ENCODE peak calls at places on chromosomes 4 and X, in eight cellular contexts. M, H, Y, D, C, V, T and O are unnamed samples.

GRCh38 chr4:148692242-148692641 is 250.0 kb upstream of the NR3C2 start:
- DNase-seq in V (no peak), M (no peak), C (no peak), D (no peak), T (no peak), H (no peak), Y (no peak), O (no peak)

GRCh38 chr4:156763511-156763910 is 208.1 kb downstream of the PDGFC start:
- DNase-seq in C (no peak), Y (no peak), T (no peak), V (peak; percentile 82), H (no peak), M (no peak), D (no peak), O (no peak)

GRCh38 chrX:66074920-66075879 is 35.3 kb upstream of the VSIG4 start:
- DNase-seq in C (no peak), V (no peak), M (no peak), D (no peak), T (no peak), Y (no peak), H (no peak), O (peak; percentile 65)

GRCh38 chr4:17111959-17112659 is 213.7 kb upstream of the LDB2 start:
- DNase-seq in C (no peak), H (peak; percentile 79), D (peak; percentile 13), Y (no peak), M (peak; percentile 21), T (peak; percentile 83), V (no peak), O (peak; percentile 16)

GRCh38 chr4:141074098-141074878 is 59.0 kb downstream of the RNF150 start:
- DNase-seq in Y (no peak), V (no peak), H (no peak), C (peak; percentile 28), T (no peak), D (no peak), M (no peak), O (no peak)

GRCh38 chr4:43471950-43472349 is 579.4 kb downstream of the GRXCR1 start:
- DNase-seq in D (no peak), Y (no peak), H (no peak), V (no peak), C (peak; percentile 27), M (peak; percentile 16), T (no peak), O (no peak)

GRCh38 chr4:187469627-187470026 is 525.9 kb upstream of the ZFP42 start:
- DNase-seq in M (no peak), H (no peak), V (no peak), T (no peak), D (no peak), C (no peak), Y (no peak), O (no peak)

GRCh38 chrX:45591650-45592049 is 391.0 kb upstream of the DIPK2B start:
- DNase-seq in D (no peak), M (no peak), Y (no peak), T (no peak), C (no peak), H (no peak), V (no peak), O (no peak)

GRCh38 chr4:150297861-150298474 is 219.7 kb downstream of the DCLK2 start:
- DNase-seq in C (peak; percentile 55), V (peak; percentile 84), Y (peak; percentile 45), M (peak; percentile 71), D (peak; percentile 68), H (peak; percentile 74), T (no peak), O (peak; percentile 36)

GRCh38 chr4:12084690-12085089 is 656.0 kb upstream of the HS3ST1 start:
- DNase-seq in Y (no peak), T (no peak), V (no peak), M (no peak), D (no peak), C (no peak), H (no peak), O (no peak)

GRCh38 chr4:44438687-44439086 is 9.9 kb downstream of the KCTD8 start:
- DNase-seq in C (no peak), D (no peak), M (no peak), H (no peak), T (no peak), V (no peak), Y (no peak), O (no peak)

GRCh38 chr4:88109123-88109864 is 49.1 kb downstream of the ABCG2 start:
- DNase-seq in C (no peak), M (no peak), Y (no peak), H (no peak), V (no peak), D (no peak), T (no peak), O (no peak)

GRCh38 chrX:53440101-53440500 is 5.9 kb upstream of the HSD17B10 start:
- DNase-seq in D (no peak), T (no peak), Y (no peak), V (no peak), C (no peak), M (no peak), H (no peak), O (no peak)

GRCh38 chr4:108117473-108118182 is 51.1 kb downstream of the LEF1 start:
- DNase-seq in V (no peak), D (no peak), C (no peak), Y (no peak), M (no peak), H (peak; percentile 90), T (peak; percentile 62), O (peak; percentile 40)

GRCh38 chrX:16278927-16279326 is 111.6 kb downstream of the MAGEB17 start:
- DNase-seq in Y (no peak), V (no peak), H (peak; percentile 12), D (no peak), M (no peak), C (no peak), T (peak; percentile 56), O (no peak)

GRCh38 chrX:310621-311155 is 7.9 kb downstream of the GTPBP6 start:
- DNase-seq in D (no peak), H (no peak), M (no peak), C (no peak), T (no peak), V (no peak), Y (no peak), O (no peak)

DNA sequence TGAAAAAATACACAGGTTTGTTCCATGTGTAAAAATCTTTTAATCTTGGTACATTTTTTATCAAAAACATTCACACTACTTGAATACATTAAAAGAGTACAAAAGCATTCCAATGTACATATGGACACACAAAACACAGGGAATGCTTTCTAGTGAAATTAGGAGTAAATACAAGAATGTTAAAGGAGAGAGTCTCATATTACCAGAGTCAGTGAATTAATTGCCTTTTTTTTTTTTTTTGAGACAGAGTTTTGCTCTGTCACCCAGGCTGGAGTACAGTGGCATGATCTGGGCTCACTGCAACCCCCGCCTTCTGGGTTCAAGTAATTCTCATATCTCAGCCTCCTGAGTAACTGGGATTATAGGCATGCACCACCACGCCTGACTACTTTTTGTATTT is 17.0 kb downstream of the XIAP start:
- DNase-seq in V (no peak), Y (no peak), H (no peak), M (no peak), T (no peak), C (no peak), D (no peak), O (no peak)
- H3K4me1 ChIP-seq in V (no peaks in the 10 kb centered on the region), Y (no peaks in the 10 kb centered on the region), H (no peaks in the 10 kb centered on the region), M (peaks cover 15% of the 10 kb centered on the region), T (no peaks in the 10 kb centered on the region), C (peaks cover 7% of the 10 kb centered on the region), D (no peaks in the 10 kb centered on the region), O (peaks cover 8% of the 10 kb centered on the region)

GRCh38 chr4:80264352-80264647 is 2.2 kb upstream of the FGF5 start:
- DNase-seq in C (no peak), D (no peak), H (peak; percentile 5), V (no peak), M (no peak), Y (no peak), T (no peak), O (no peak)
- TF ChIP-seq EZH2 in C (no peak), D (no peak), H (no peak), V (no peak), M (no peak), Y (no peak), T (peak; percentile 66), O (no peak)

GRCh38 chrX:17520206-17520605 is 145.2 kb downstream of the NHS start:
- DNase-seq in Y (no peak), M (peak; percentile 42), H (no peak), D (no peak), C (no peak), V (no peak), T (no peak), O (no peak)

GRCh38 chrX:17525762-17526555 is 151.0 kb downstream of the NHS start:
- DNase-seq in M (peak; percentile 68), H (no peak), T (no peak), C (no peak), Y (no peak), D (no peak), V (peak; percentile 59), O (no peak)

GRCh38 chrX:17519349-17519748 is 144.3 kb downstream of the NHS start:
- DNase-seq in C (no peak), H (no peak), M (peak; percentile 55), Y (no peak), D (no peak), V (peak; percentile 72), T (no peak), O (no peak)

GRCh38 chrX:17525266-17525665 is 150.3 kb downstream of the NHS start:
- DNase-seq in V (no peak), H (no peak), Y (no peak), C (no peak), T (no peak), D (no peak), M (no peak), O (no peak)

DNA sequence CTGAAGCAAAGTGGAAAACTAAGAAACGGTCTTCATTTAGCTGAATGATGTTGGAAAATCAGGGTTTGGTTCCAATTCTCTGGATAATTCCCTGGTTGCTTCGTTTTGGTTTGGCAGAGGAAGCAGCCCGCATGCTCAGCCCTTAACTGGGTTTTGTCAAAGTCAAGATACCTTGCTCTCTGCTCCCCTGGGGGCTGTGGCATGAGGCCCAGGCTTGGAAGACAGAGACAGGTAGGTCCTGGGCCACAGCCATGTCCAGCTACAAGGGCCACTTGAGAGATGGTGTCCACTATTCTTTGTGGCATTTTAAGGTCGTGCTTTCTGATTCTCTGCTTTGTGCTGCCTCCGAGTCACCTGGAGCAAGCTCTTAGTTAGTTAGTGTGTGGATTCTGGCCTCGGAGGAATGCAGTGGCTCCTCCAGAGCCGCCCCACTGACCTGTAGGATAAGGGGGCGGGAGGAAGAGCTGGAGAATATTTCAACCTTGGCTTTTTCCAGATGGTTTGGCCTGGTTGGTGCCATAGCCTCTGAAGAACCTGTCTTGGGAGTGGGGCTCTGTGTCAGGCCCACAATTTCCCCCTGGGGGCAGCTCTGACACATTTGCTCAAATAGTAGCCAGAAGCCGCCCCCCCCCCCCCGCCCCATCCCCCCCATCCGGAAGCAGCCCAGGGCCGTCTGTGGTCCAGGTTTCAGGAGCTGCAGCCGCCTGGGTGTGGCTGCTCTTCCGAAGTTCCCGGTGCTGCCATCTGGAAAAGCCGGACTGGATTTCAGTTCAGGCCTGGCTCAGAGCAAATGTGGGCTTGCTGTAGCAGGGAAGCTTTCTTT is 147.1 kb downstream of the NHS start:
- DNase-seq in M (peak; percentile 50), C (no peak), T (no peak), H (peak; percentile 49), V (peak; percentile 51), D (peak; percentile 13), Y (peak; percentile 16), O (no peak)
- H3K4me1 ChIP-seq in M (peaks cover 29% of the 10 kb centered on the region), C (no peaks in the 10 kb centered on the region), T (no peaks in the 10 kb centered on the region), H (peaks cover 5% of the 10 kb centered on the region), V (peaks cover 4% of the 10 kb centered on the region), D (peaks cover 1% of the 10 kb centered on the region), Y (peaks cover 11% of the 10 kb centered on the region), O (no peaks in the 10 kb centered on the region)

GRCh38 chrX:97168646-97169045 is 284.9 kb downstream of the RPA4 start:
- DNase-seq in C (no peak), V (no peak), Y (no peak), D (no peak), T (no peak), H (no peak), M (no peak), O (peak; percentile 6)

GRCh38 chrX:97167333-97167732 is 283.6 kb downstream of the RPA4 start:
- DNase-seq in M (no peak), Y (no peak), D (no peak), H (no peak), C (no peak), V (no peak), T (no peak), O (no peak)
- TF ChIP-seq EZH2 in M (no peak), Y (no peak), D (no peak), H (no peak), C (no peak), V (no peak), T (no peak), O (no peak)